ENCODE peak calls at places on chromosomes 12 and 14, in four cellular contexts. One of them, this sample, is unnamed. For H3K36me3 and H3K27me3, the result is how much of the 10 kb centered on the place peaks cover.

GRCh38 chr14:101506921-101507300 is 54.4 kb upstream of the DIO3 start:
- DNase-seq in astrocyte: no peak
- DNase-seq in tibial nerve: peak
- DNase-seq in fibroblast of lung: no peak
- DNase-seq in this sample: no peak

GRCh38 chr14:24067133-24068082 is 4.0 kb upstream of the CPNE6 start:
- DNase-seq in fibroblast of lung: no peak
- DNase-seq in astrocyte: no peak
- DNase-seq in tibial nerve: no peak
- DNase-seq in this sample: no peak

GRCh38 chr14:58772814-58773620 is 135.3 kb downstream of the DACT1 start:
- DNase-seq in tibial nerve: no peak
- DNase-seq in fibroblast of lung: no peak
- DNase-seq in astrocyte: peak
- DNase-seq in this sample: peak

GRCh38 chr14:74240794-74241610 is 1.8 kb downstream of the VSX2 start:
- DNase-seq in tibial nerve: no peak
- DNase-seq in fibroblast of lung: peak
- DNase-seq in astrocyte: no peak
- DNase-seq in this sample: no peak

GRCh38 chr14:64238049-64238448 is 56.1 kb downstream of the ESR2 start:
- DNase-seq in fibroblast of lung: no peak
- DNase-seq in tibial nerve: no peak
- DNase-seq in astrocyte: no peak
- DNase-seq in this sample: no peak

GRCh38 chr12:54725233-54725843 is 77.2 kb upstream of the DCD start:
- DNase-seq in tibial nerve: no peak
- DNase-seq in fibroblast of lung: peak
- DNase-seq in astrocyte: no peak
- DNase-seq in this sample: no peak

GRCh38 chr12:122072031-122072970 is 6.3 kb upstream of the MLXIP start:
- DNase-seq in fibroblast of lung: peak
- DNase-seq in tibial nerve: no peak
- DNase-seq in astrocyte: peak
- DNase-seq in this sample: no peak

GRCh38 chr12:1794440-1795090 is 25.8 kb upstream of the LRTM2 start:
- DNase-seq in astrocyte: no peak
- DNase-seq in tibial nerve: no peak
- DNase-seq in fibroblast of lung: no peak
- DNase-seq in this sample: no peak

DNA sequence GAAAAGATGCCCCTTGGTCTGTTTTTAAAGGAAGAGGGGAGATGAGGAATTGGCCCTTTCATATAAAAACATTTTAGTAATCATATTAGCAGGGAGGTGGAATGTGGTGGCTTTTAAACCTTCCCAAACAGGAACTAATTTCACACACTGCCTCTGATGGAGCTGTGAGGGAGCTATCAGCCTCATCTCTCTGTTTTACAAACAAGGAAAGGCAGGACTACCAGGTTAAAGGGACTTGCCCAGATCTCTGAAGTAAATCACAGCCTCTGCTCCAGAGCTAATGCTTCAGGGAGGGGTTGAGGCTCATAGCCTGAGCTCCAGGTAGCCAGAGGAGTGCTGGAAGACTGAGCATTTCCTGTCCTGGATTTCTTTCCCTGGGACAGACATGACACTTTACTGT is 1.1 kb upstream of the BMP4 start:
- DNase-seq in astrocyte: no peak
- DNase-seq in fibroblast of lung: no peak
- DNase-seq in tibial nerve: no peak
- DNase-seq in this sample: no peak
- TF ChIP-seq CTCF in astrocyte: no peak
- TF ChIP-seq CTCF in fibroblast of lung: no peak
- TF ChIP-seq CTCF in tibial nerve: no peak
- TF ChIP-seq CTCF in this sample: no peak

DNA sequence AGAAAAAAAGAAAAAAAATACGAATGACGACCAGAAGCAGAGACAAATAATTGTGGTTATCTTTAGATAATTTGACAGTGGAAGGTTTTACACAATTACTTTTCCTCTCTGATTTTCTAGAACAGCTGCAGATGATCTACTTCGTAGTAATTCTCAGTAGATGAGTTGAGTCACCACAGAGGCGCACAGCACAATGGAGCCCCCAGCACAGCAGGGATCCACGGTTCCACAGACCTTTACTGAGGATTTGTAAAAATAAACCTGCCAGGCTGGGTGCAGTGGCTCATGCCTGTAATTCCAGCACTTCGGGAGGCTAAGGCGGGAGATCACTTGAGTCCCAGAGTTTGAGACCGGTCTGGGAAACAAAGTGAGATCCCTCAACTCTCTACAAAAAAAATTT is 29.3 kb downstream of the AMN start:
- DNase-seq in tibial nerve: no peak
- DNase-seq in fibroblast of lung: no peak
- DNase-seq in astrocyte: peak
- DNase-seq in this sample: no peak
- H3K36me3 ChIP-seq in tibial nerve: half or more
- H3K36me3 ChIP-seq in fibroblast of lung: under half
- H3K36me3 ChIP-seq in astrocyte: half or more
- H3K36me3 ChIP-seq in this sample: under half

GRCh38 chr14:76293923-76294322 is 82.0 kb upstream of the ESRRB start:
- DNase-seq in astrocyte: no peak
- DNase-seq in tibial nerve: no peak
- DNase-seq in fibroblast of lung: no peak
- DNase-seq in this sample: no peak
- H3K27me3 ChIP-seq in astrocyte: under half
- H3K27me3 ChIP-seq in tibial nerve: under half
- H3K27me3 ChIP-seq in fibroblast of lung: under half
- H3K27me3 ChIP-seq in this sample: under half

GRCh38 chr12:124916370-124917134 is 2.1 kb upstream of the UBC start:
- DNase-seq in astrocyte: peak
- DNase-seq in tibial nerve: peak
- DNase-seq in fibroblast of lung: peak
- DNase-seq in this sample: peak
- TF ChIP-seq CTCF in astrocyte: no peak
- TF ChIP-seq CTCF in tibial nerve: no peak
- TF ChIP-seq CTCF in fibroblast of lung: no peak
- TF ChIP-seq CTCF in this sample: no peak

DNA sequence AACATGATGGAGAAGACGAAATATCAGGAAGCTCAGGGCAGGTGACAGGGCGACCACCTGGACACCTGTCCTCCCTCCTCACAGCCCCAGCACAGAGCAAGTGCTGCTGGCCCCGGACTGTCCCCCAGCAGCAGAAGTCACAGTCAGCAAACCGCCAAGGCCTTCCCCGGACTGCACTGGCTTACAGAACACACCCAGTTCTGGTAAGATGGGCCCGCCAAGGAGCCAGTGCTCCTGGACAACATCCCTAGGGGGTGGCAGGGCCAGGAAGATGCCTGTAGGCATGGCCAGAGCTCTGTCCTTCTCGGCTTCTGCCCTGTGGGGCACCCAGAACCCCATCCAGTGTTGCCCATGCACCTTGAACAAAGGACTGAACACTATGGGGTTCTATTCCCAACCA is 77.9 kb downstream of the BCL11B start:
- DNase-seq in fibroblast of lung: no peak
- DNase-seq in tibial nerve: no peak
- DNase-seq in astrocyte: no peak
- DNase-seq in this sample: no peak
- H3K36me3 ChIP-seq in fibroblast of lung: under half
- H3K36me3 ChIP-seq in tibial nerve: under half
- H3K36me3 ChIP-seq in astrocyte: under half
- H3K36me3 ChIP-seq in this sample: under half

DNA sequence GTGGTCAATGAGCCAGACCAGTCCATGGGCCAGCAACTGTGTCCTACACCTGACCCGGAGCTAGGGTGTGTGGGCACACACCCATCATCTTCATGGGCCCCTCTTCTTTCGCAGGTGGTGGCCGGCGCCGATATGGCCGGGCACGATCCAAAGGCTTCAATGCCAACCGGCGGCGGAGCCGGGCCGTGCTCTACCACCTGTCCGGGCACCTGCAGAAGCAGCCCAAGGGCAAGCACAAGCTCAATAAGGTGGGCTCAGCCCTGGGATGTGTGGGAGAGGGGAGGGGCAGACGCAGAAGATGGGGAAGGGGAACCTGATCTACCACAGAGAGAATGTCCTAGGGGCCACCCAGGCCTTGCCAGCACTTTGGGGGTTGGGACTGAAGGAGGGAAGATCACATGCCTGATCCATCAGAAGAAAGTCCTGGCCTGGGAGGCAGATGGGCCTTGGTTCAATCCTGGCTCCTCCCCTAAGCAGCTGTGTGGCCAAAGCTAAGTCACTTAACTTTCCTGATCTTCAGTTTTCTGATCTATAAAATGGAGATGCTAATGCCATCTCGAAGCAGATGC is 3.8 kb downstream of the KCNH3 start:
- DNase-seq in astrocyte: no peak
- DNase-seq in tibial nerve: no peak
- DNase-seq in fibroblast of lung: no peak
- DNase-seq in this sample: no peak
- H3K27me3 ChIP-seq in astrocyte: under half
- H3K27me3 ChIP-seq in tibial nerve: under half
- H3K27me3 ChIP-seq in fibroblast of lung: under half
- H3K27me3 ChIP-seq in this sample: half or more

DNA sequence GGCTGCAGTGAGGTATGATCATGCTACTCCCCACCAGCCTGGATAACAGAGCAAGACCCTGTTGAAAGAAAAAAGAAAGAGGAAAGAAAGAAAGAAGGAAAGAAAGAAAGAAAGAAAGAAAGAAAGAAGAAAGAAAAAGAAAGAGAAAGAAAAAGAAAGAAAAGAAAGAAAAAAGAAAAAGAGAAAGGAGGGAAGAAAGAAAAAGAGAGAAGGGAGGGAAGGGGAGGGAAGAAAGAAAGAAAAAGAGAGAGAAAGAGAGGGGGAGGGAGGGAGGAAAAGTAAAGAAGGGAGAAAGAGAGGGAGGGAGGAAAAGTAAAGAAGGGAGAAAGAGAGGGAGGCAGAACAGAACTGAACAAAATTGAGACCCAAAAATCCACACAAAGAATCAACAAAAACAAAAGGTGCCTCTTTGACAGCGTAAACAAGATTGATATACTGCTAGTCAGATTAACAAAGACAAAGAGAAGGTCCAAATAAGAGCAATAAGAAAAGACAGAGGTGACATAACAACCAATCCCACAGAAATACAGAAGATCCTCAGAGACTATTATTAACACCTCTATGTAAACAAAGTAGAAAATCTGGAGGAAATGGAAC is 293.9 kb upstream of the AMIGO2 start:
- DNase-seq in astrocyte: no peak
- DNase-seq in tibial nerve: no peak
- DNase-seq in fibroblast of lung: no peak
- DNase-seq in this sample: no peak
- TF ChIP-seq CTCF in astrocyte: no peak
- TF ChIP-seq CTCF in tibial nerve: no peak
- TF ChIP-seq CTCF in fibroblast of lung: no peak
- TF ChIP-seq CTCF in this sample: no peak

GRCh38 chr12:13080276-13080675 is 23.2 kb downstream of the GSG1 start:
- DNase-seq in fibroblast of lung: no peak
- DNase-seq in astrocyte: no peak
- DNase-seq in tibial nerve: no peak
- DNase-seq in this sample: no peak

GRCh38 chr12:13075786-13076570 is 27.5 kb downstream of the GSG1 start:
- DNase-seq in astrocyte: no peak
- DNase-seq in fibroblast of lung: no peak
- DNase-seq in tibial nerve: no peak
- DNase-seq in this sample: no peak

GRCh38 chr12:13075114-13075471 is 28.4 kb downstream of the GSG1 start:
- DNase-seq in astrocyte: peak
- DNase-seq in fibroblast of lung: no peak
- DNase-seq in tibial nerve: no peak
- DNase-seq in this sample: no peak

GRCh38 chr12:13082866-13083265 is 20.6 kb downstream of the GSG1 start:
- DNase-seq in astrocyte: no peak
- DNase-seq in fibroblast of lung: no peak
- DNase-seq in tibial nerve: no peak
- DNase-seq in this sample: no peak

DNA sequence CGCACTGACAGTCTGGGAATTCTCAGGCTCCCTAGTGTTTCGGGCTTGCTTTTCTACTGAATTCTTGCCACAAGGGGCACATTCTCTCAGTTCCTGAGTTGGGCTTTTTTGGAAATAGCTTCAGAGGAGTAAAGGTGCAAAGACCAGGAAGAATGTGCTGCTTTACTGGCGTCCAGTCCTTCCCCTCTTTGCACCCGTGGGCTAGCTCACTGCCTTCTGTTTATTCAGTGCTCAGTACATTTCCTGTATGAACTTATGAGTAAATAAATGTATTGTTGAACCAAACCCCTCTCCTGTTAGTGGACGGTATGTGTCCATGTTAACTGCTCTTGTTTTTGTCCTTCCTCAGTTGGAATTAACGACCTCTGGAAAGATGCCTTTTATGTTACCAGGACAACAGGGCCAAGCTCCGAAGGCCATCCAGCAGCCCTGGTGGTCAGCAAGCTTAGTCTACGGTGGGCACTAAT is 24.0 kb downstream of the GSG1 start:
- DNase-seq in tibial nerve: no peak
- DNase-seq in astrocyte: no peak
- DNase-seq in fibroblast of lung: no peak
- DNase-seq in this sample: no peak
- H3K36me3 ChIP-seq in tibial nerve: half or more
- H3K36me3 ChIP-seq in astrocyte: under half
- H3K36me3 ChIP-seq in fibroblast of lung: under half
- H3K36me3 ChIP-seq in this sample: under half

GRCh38 chr12:94873368-94874085 is 130.0 kb downstream of the NDUFA12 start:
- DNase-seq in fibroblast of lung: no peak
- DNase-seq in astrocyte: no peak
- DNase-seq in tibial nerve: no peak
- DNase-seq in this sample: no peak

GRCh38 chr12:94874986-94875312 is 128.5 kb downstream of the NDUFA12 start:
- DNase-seq in tibial nerve: no peak
- DNase-seq in fibroblast of lung: no peak
- DNase-seq in astrocyte: no peak
- DNase-seq in this sample: no peak

GRCh38 chr12:94872007-94872653 is 131.4 kb downstream of the NDUFA12 start:
- DNase-seq in astrocyte: no peak
- DNase-seq in fibroblast of lung: no peak
- DNase-seq in tibial nerve: no peak
- DNase-seq in this sample: no peak

GRCh38 chr12:94874086-94874985 is 129.2 kb downstream of the NDUFA12 start:
- DNase-seq in fibroblast of lung: no peak
- DNase-seq in astrocyte: no peak
- DNase-seq in tibial nerve: no peak
- DNase-seq in this sample: no peak

GRCh38 chr12:94872671-94873367 is 130.7 kb downstream of the NDUFA12 start:
- DNase-seq in tibial nerve: no peak
- DNase-seq in astrocyte: no peak
- DNase-seq in fibroblast of lung: no peak
- DNase-seq in this sample: no peak
- H3K27me3 ChIP-seq in tibial nerve: under half
- H3K27me3 ChIP-seq in astrocyte: half or more
- H3K27me3 ChIP-seq in fibroblast of lung: half or more
- H3K27me3 ChIP-seq in this sample: under half